ENCODE peak calls at places on chromosomes 11 and 22, in six cellular contexts. B, J, X, O, K and V are unnamed samples.

GRCh38 chr22:17780116-17780740 is 6.0 kb upstream of the BID start:
- DNase-seq in O (peak; percentile 12), K (no peak), X (no peak), B (no peak), J (no peak), V (no peak)

GRCh38 chr11:46987183-46987582 is 50.6 kb downstream of the CSTPP1 start:
- DNase-seq in B (peak; percentile 79), J (no peak), O (no peak), K (no peak), X (no peak), V (no peak)

GRCh38 chr11:67438121-67438902 is 830 bp upstream of the PTPRCAP start:
- DNase-seq in X (peak; percentile 95), J (no peak), B (no peak), O (peak; percentile 74), K (no peak), V (peak; percentile 51)

GRCh38 chr11:130831506-130832385 is 84.5 kb downstream of the SNX19 start:
- DNase-seq in K (no peak), B (no peak), X (no peak), J (no peak), O (no peak), V (no peak)

GRCh38 chr11:116782728-116783127 is 5.1 kb downstream of the ZPR1 start:
- DNase-seq in J (no peak), K (no peak), B (peak; percentile 20), O (no peak), X (peak; percentile 32), V (no peak)

GRCh38 chr11:35146074-35146521 is 7.1 kb downstream of the CD44 start:
- DNase-seq in K (no peak), B (peak; percentile 87), X (no peak), J (no peak), O (no peak), V (no peak)

GRCh38 chr11:43943357-43943930 is 1.0 kb downstream of the C11orf96 start:
- DNase-seq in B (no peak), O (no peak), J (no peak), K (no peak), X (no peak), V (no peak)

GRCh38 chr11:108886608-108887007 is 221.7 kb downstream of the DDX10 start:
- DNase-seq in B (no peak), X (no peak), O (no peak), J (no peak), K (no peak), V (no peak)

GRCh38 chr11:108663154-108663877 is 1.6 kb upstream of the DDX10 start:
- DNase-seq in B (no peak), X (peak; percentile 69), J (no peak), K (no peak), O (no peak), V (no peak)

GRCh38 chr11:18245396-18245795 is 3.1 kb downstream of the SAA2 start:
- DNase-seq in X (no peak), O (no peak), B (peak; percentile 44), J (no peak), K (no peak), V (no peak)

GRCh38 chr11:104091281-104092071 is 55.0 kb downstream of the DDI1 start:
- DNase-seq in B (no peak), K (no peak), X (peak; percentile 99), J (no peak), O (no peak), V (no peak)

GRCh38 chr11:109798521-109798920 is 294.7 kb upstream of the ZC3H12C start:
- DNase-seq in B (no peak), K (no peak), X (no peak), O (no peak), J (no peak), V (no peak)

GRCh38 chr11:102456381-102456780 is 3.8 kb upstream of the TMEM123 start:
- DNase-seq in O (no peak), B (peak; percentile 48), K (no peak), J (peak; percentile 48), X (no peak), V (no peak)

GRCh38 chr22:17121235-17122195 is at the start of gene TMEM121B:
- DNase-seq in K (peak; percentile 36), X (no peak), J (no peak), B (peak; percentile 44), O (no peak), V (peak; percentile 90)

GRCh38 chr11:114122668-114123067 is 63.2 kb downstream of the ZBTB16 start:
- DNase-seq in O (no peak), K (no peak), B (no peak), X (no peak), J (no peak), V (no peak)

GRCh38 chr11:59607703-59608454 is 7.7 kb downstream of the OSBP start:
- DNase-seq in K (peak; percentile 21), X (no peak), J (no peak), O (no peak), B (no peak), V (no peak)

GRCh38 chr11:34830648-34831047 is 85.5 kb downstream of the APIP start:
- DNase-seq in O (no peak), J (no peak), K (no peak), X (no peak), B (no peak), V (no peak)

GRCh38 chr11:68980776-68981065 is at the start of gene MRGPRD:
- DNase-seq in X (no peak), K (no peak), B (no peak), O (no peak), J (no peak), V (no peak)

GRCh38 chr11:68978931-68979591 is 1.7 kb downstream of the MRGPRD start:
- DNase-seq in B (no peak), O (no peak), J (no peak), X (no peak), K (no peak), V (peak; percentile 10)

GRCh38 chr11:68979931-68980775 is 633 bp downstream of the MRGPRD start:
- DNase-seq in O (no peak), K (no peak), B (no peak), J (no peak), X (no peak), V (no peak)

GRCh38 chr11:68983816-68984215 is 3.0 kb upstream of the MRGPRD start:
- DNase-seq in K (no peak), B (no peak), O (no peak), X (no peak), J (no peak), V (no peak)

DNA sequence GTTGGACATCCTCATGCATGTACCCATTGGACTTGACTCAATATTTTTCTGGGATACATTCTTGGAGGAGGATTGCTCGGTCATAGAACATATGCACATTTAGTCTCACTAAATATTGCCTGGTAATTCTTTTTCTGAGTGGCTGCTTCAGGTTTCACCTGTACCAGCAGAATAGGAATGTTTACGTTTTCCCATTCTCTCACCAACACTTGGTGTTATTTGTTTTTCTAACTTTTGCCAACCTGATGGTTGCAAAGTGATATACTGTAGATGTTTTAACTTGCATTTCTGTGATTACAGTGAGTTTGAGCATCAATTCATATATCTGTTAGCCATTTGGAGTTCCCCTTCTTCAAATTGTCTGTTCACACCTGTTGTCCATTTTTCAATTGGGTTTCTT is 1.3 kb upstream of the MRGPRD start:
- DNase-seq in B (no peak), K (no peak), O (no peak), X (no peak), J (no peak), V (no peak)
- H3K9me3 ChIP-seq in B (no peaks in the 10 kb centered on the region), K (no peaks in the 10 kb centered on the region), O (no peaks in the 10 kb centered on the region), X (no peaks in the 10 kb centered on the region), J (peaks cover 4% of the 10 kb centered on the region), V (no peaks in the 10 kb centered on the region)

GRCh38 chr22:42101186-42101585 is 10.6 kb upstream of the NDUFA6 start:
- DNase-seq in B (no peak), X (no peak), K (no peak), O (no peak), J (no peak), V (no peak)
- H3K9me3 ChIP-seq in B (peaks cover 15% of the 10 kb centered on the region), X (peaks cover 29% of the 10 kb centered on the region), K (no peaks in the 10 kb centered on the region), O (no peaks in the 10 kb centered on the region), J (peaks cover 8% of the 10 kb centered on the region), V (no peaks in the 10 kb centered on the region)

GRCh38 chr22:49554741-49555140 is 272.9 kb downstream of the BRD1 start:
- DNase-seq in B (no peak), O (no peak), K (no peak), X (no peak), J (no peak), V (no peak)

GRCh38 chr22:49555526-49555925 is 272.1 kb downstream of the BRD1 start:
- DNase-seq in B (no peak), X (no peak), O (no peak), K (no peak), J (no peak), V (no peak)

GRCh38 chr22:49553076-49553475 is 274.6 kb downstream of the BRD1 start:
- DNase-seq in K (no peak), X (no peak), O (no peak), B (no peak), J (no peak), V (no peak)

GRCh38 chr22:49553518-49554295 is 274.0 kb downstream of the BRD1 start:
- DNase-seq in B (no peak), X (no peak), J (no peak), K (no peak), O (no peak), V (no peak)

GRCh38 chr22:49554296-49554625 is 273.4 kb downstream of the BRD1 start:
- DNase-seq in O (no peak), X (no peak), K (no peak), J (no peak), B (no peak), V (no peak)
- H3K9me3 ChIP-seq in O (no peaks in the 10 kb centered on the region), X (peaks cover 13% of the 10 kb centered on the region), K (no peaks in the 10 kb centered on the region), J (no peaks in the 10 kb centered on the region), B (peaks cover 48% of the 10 kb centered on the region), V (no peaks in the 10 kb centered on the region)

DNA sequence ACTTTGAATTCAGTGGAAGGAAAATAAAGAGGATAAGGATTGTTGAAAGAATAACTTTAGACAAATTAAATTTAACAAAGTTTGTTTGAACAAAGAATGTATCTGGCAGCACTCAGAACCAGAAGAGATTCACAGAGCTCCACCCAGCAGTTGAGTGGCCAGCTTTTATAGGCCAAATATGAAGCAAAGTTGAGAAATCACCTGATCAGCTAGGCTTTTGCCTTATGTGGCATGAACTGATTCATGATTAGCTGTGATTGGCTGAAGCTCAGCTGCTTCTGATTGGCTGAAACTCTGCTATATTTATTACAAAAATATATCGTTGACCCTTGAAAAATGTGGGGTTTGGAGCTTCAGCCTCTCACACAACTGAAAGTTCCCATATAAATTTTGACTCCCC is 62.6 kb downstream of the PIWIL4 start:
- DNase-seq in B (no peak), X (peak; percentile 60), K (no peak), O (no peak), J (no peak), V (no peak)
- H3K9me3 ChIP-seq in B (peaks cover 10% of the 10 kb centered on the region), X (peaks cover 8% of the 10 kb centered on the region), K (no peaks in the 10 kb centered on the region), O (no peaks in the 10 kb centered on the region), J (no peaks in the 10 kb centered on the region), V (no peaks in the 10 kb centered on the region)

GRCh38 chr11:134479206-134479955 is 67.3 kb upstream of the B3GAT1 start:
- DNase-seq in X (no peak), J (no peak), O (no peak), K (no peak), B (no peak), V (no peak)
- H3K9me3 ChIP-seq in X (no peaks in the 10 kb centered on the region), J (no peaks in the 10 kb centered on the region), O (no peaks in the 10 kb centered on the region), K (no peaks in the 10 kb centered on the region), B (peaks cover 24% of the 10 kb centered on the region), V (no peaks in the 10 kb centered on the region)